ENCODE peak calls at places on chromosomes 2 and 18, in nine cellular contexts. H is heart left ventricle; N is ACHN; V is sigmoid colon; O is AG04450; I is activated effector memory CD4-positive, alpha-beta T cell treated with Interleukin-2 at 50 U/mL for 16 hours; G is HuH-7; W is AG08395; T is right lobe of liver. R is an unnamed sample.

GRCh38 chr2:85660725-85661124 is 7.3 kb downstream of the SFTPB start:
- DNase-seq in H (no peak), N (no peak), V (no peak), O (no peak), I (no peak), G (no peak), W (no peak), T (no peak), R (no peak)

GRCh38 chr2:30786923-30787685 is 20.1 kb downstream of the CAPN13 start:
- DNase-seq in H (no peak), N (no peak), V (no peak), O (no peak), I (no peak), G (no peak), W (no peak), T (no peak), R (no peak)

GRCh38 chr2:64650722-64651338 is 2.9 kb downstream of the SERTAD2 start:
- DNase-seq in H (no peak), N (no peak), V (no peak), O (no peak), I (no peak), G (peak; percentile 67), W (no peak), T (peak; percentile 66), R (no peak)

GRCh38 chr18:839224-840079 is 27.4 kb upstream of the YES1 start:
- DNase-seq in H (peak; percentile 83), N (peak; percentile 74), V (peak; percentile 90), O (peak; percentile 45), I (peak; percentile 74), G (peak; percentile 82), W (peak; percentile 90), T (peak; percentile 86), R (peak; percentile 93)

GRCh38 chr2:209648714-209649113 is 122.9 kb upstream of the UNC80 start:
- DNase-seq in H (no peak), N (peak; percentile 34), V (no peak), O (no peak), I (no peak), G (no peak), W (peak; percentile 65), T (no peak), R (no peak)

GRCh38 chr2:11444737-11445136 is 21.2 kb downstream of the E2F6 start:
- DNase-seq in H (no peak), N (no peak), V (no peak), O (no peak), I (no peak), G (no peak), W (peak; percentile 6), T (no peak), R (no peak)

GRCh38 chr2:84631047-84631446 is 114.7 kb downstream of the DNAH6 start:
- DNase-seq in H (no peak), N (peak; percentile 74), V (no peak), O (peak; percentile 16), I (no peak), G (peak; percentile 38), W (peak; percentile 66), T (no peak), R (peak; percentile 38)

GRCh38 chr2:54419855-54420550 is 36.1 kb upstream of the SPTBN1 start:
- DNase-seq in H (no peak), N (no peak), V (no peak), O (no peak), I (no peak), G (no peak), W (peak; percentile 40), T (no peak), R (no peak)

GRCh38 chr18:3119401-3120323 is 100.1 kb downstream of the MYOM1 start:
- DNase-seq in H (no peak), N (no peak), V (no peak), O (no peak), I (no peak), G (no peak), W (no peak), T (no peak), R (no peak)

GRCh38 chr2:237097911-237098702 is 12.4 kb downstream of the COPS8 start:
- DNase-seq in H (no peak), N (peak; percentile 49), V (no peak), O (no peak), I (no peak), G (no peak), W (peak; percentile 79), T (no peak), R (peak; percentile 75)

GRCh38 chr2:195026261-195026660 is 630.8 kb upstream of the SLC39A10 start:
- DNase-seq in H (no peak), N (no peak), V (no peak), O (peak; percentile 36), I (no peak), G (no peak), W (no peak), T (no peak), R (no peak)

GRCh38 chr18:7224198-7224597 is 6.7 kb upstream of the LRRC30 start:
- DNase-seq in H (no peak), N (no peak), V (no peak), O (no peak), I (no peak), G (no peak), W (no peak), T (no peak), R (no peak)

GRCh38 chr2:216632952-216633615 is at the start of gene IGFBP2:
- DNase-seq in H (peak; percentile 53), N (no peak), V (no peak), O (no peak), I (no peak), G (no peak), W (no peak), T (peak; percentile 74), R (peak; percentile 94)

GRCh38 chr2:29420999-29421856 is 306.0 kb downstream of the CLIP4 start:
- DNase-seq in H (no peak), N (no peak), V (no peak), O (no peak), I (no peak), G (no peak), W (no peak), T (no peak), R (no peak)

GRCh38 chr2:229408356-229408755 is 137.3 kb upstream of the PID1 start:
- DNase-seq in H (peak; percentile 44), N (peak; percentile 76), V (peak; percentile 83), O (peak; percentile 76), I (no peak), G (peak; percentile 17), W (peak; percentile 89), T (no peak), R (peak; percentile 88)

GRCh38 chr2:13057671-13058070 is 340.9 kb downstream of the TRIB2 start:
- DNase-seq in H (no peak), N (no peak), V (no peak), O (no peak), I (no peak), G (no peak), W (no peak), T (no peak), R (no peak)

GRCh38 chr18:54075681-54076080 is 148.8 kb downstream of the MBD2 start:
- DNase-seq in H (no peak), N (no peak), V (no peak), O (no peak), I (no peak), G (no peak), W (no peak), T (no peak), R (no peak)

R was measured in A673.